ENCODE peak calls at places on chromosomes 4 and X, in nine cellular contexts. L, F, A, U, E, Z, Y, X and Q are unnamed samples.

GRCh38 chrX:30533261-30533660 is 44.3 kb downstream of the TASL start:
- DNase-seq in L (no peak), F (no peak), A (no peak), U (no peak), E (no peak), Z (no peak), Y (no peak), X (no peak), Q (no peak)

GRCh38 chr4:165709973-165710526 is 163.0 kb upstream of the TLL1 start:
- DNase-seq in L (no peak), F (no peak), A (no peak), U (no peak), E (no peak), Z (no peak), Y (no peak), X (no peak), Q (peak)

GRCh38 chr4:117385531-117385930 is 300.2 kb upstream of the TRAM1L1 start:
- DNase-seq in L (no peak), F (no peak), A (no peak), U (no peak), E (no peak), Z (no peak), Y (no peak), X (no peak), Q (no peak)

GRCh38 chr4:3642806-3643517 is 110.7 kb upstream of the LRPAP1 start:
- DNase-seq in L (no peak), F (no peak), A (no peak), U (no peak), E (no peak), Z (no peak), Y (no peak), X (no peak), Q (no peak)

GRCh38 chrX:267771-268261 is 13.4 kb upstream of the PLCXD1 start:
- DNase-seq in L (no peak), F (no peak), A (no peak), U (no peak), E (no peak), Z (no peak), Y (no peak), X (no peak), Q (no peak)

GRCh38 chr4:105815701-105816100 is 79.6 kb upstream of the NPNT start:
- DNase-seq in L (no peak), F (no peak), A (no peak), U (no peak), E (no peak), Z (no peak), Y (no peak), X (no peak), Q (no peak)

GRCh38 chrX:129726307-129727111 is 12.3 kb upstream of the XPNPEP2 start:
- DNase-seq in L (peak), F (no peak), A (peak), U (no peak), E (peak), Z (no peak), Y (no peak), X (peak), Q (no peak)

GRCh38 chrX:39214380-39215126 is 413.3 kb downstream of the MID1IP1 start:
- DNase-seq in L (no peak), F (no peak), A (no peak), U (no peak), E (no peak), Z (no peak), Y (no peak), X (no peak), Q (no peak)